ENCODE peak calls at places on chromosome 11, in five cellular contexts. W is HFFc6; D is activated T-helper 1 cell treated with anti-CD3 and anti-CD28 coated beads, Interleukin-12 subunit alpha, Interleukin-12 subunit beta, Interleukin-2, Interleukin-4 antibody, amounts not matched to agents 30 ng/mL and 10 ng/mL and 1 ng/mL, durations not matched to agents 14 hours and 24 hours and 36 hours; L is NCI-H524; X is activated CD8-positive, alpha-beta memory T cell treated with anti-CD3 and anti-CD28 coated beads for 24 hours. S is an unnamed sample.

GRCh38 chr11:72652133-72652532 is 22.1 kb downstream of the PDE2A start:
- DNase-seq in D (no peak), W (no peak), X (no peak), L (no peak), S (no peak)

GRCh38 chr11:115170133-115170815 is 333.9 kb downstream of the CADM1 start:
- DNase-seq in W (peak), L (peak), X (no peak), D (no peak), S (no peak)

GRCh38 chr11:86608251-86608799 is 64.1 kb downstream of the ME3 start:
- DNase-seq in L (peak), W (peak), D (peak), X (peak), S (no peak)

GRCh38 chr11:113160652-113161051 is 153.7 kb upstream of the TTC12 start:
- DNase-seq in D (no peak), W (no peak), X (no peak), L (no peak), S (no peak)

GRCh38 chr11:121299417-121299816 is 6.8 kb downstream of the SC5D start:
- DNase-seq in L (no peak), X (no peak), D (no peak), W (no peak), S (no peak)

GRCh38 chr11:125515102-125515439 is 19.0 kb upstream of the FEZ1 start:
- DNase-seq in X (no peak), L (no peak), D (no peak), W (no peak), S (no peak)

GRCh38 chr11:30818721-30819120 is 232.6 kb upstream of the MPPED2 start:
- DNase-seq in L (no peak), D (no peak), X (no peak), W (no peak), S (no peak)

GRCh38 chr11:78420796-78421209 is 3.2 kb upstream of the GAB2 start:
- DNase-seq in D (no peak), L (no peak), W (no peak), X (peak), S (no peak)

GRCh38 chr11:5297671-5298070 is 4.1 kb downstream of the OR51B4 start:
- DNase-seq in L (no peak), X (no peak), W (no peak), D (no peak), S (no peak)

GRCh38 chr11:130527648-130528300 is 79.3 kb downstream of the ADAMTS15 start:
- DNase-seq in D (no peak), X (no peak), W (no peak), L (no peak), S (no peak)

GRCh38 chr11:29343465-29344333 is 673.1 kb downstream of the KCNA4 start:
- DNase-seq in D (peak), W (peak), X (peak), L (peak), S (peak)

GRCh38 chr11:131913267-131913666 is 542.9 kb downstream of the NTM start:
- DNase-seq in X (no peak), L (no peak), W (no peak), D (no peak), S (no peak)

GRCh38 chr11:37353192-37353591 is 755.2 kb upstream of the RAG2 start:
- DNase-seq in X (no peak), W (no peak), D (no peak), L (no peak), S (no peak)

GRCh38 chr11:5689551-5689983 is at the start of gene TRIM22:
- DNase-seq in X (peak), W (peak), D (peak), L (no peak), S (no peak)

GRCh38 chr11:35275808-35276170 is 136.8 kb downstream of the CD44 start:
- DNase-seq in L (no peak), D (no peak), W (peak), X (no peak), S (no peak)

GRCh38 chr11:76232026-76232665 is 25.8 kb upstream of the WNT11 start:
- DNase-seq in X (peak), D (peak), L (no peak), W (no peak), S (no peak)

GRCh38 chr11:119722281-119722794 is 6.7 kb downstream of the NECTIN1 start:
- DNase-seq in X (no peak), L (peak), D (no peak), W (no peak), S (no peak)

GRCh38 chr11:100830295-100830694 is 143.2 kb downstream of the ARHGAP42 start:
- DNase-seq in X (no peak), D (no peak), L (peak), W (no peak), S (no peak)

GRCh38 chr11:64894070-64894811 is 15.8 kb upstream of the EHD1 start:
- DNase-seq in W (peak), X (peak), L (peak), D (peak), S (peak)

GRCh38 chr11:104033134-104033533 is 3.3 kb upstream of the DDI1 start:
- DNase-seq in L (no peak), W (peak), D (no peak), X (no peak), S (no peak)

GRCh38 chr11:10087186-10087585 is 206.8 kb downstream of the SBF2 start:
- DNase-seq in L (no peak), X (no peak), W (no peak), D (no peak), S (no peak)

GRCh38 chr11:24556693-24557092 is 59.8 kb downstream of the LUZP2 start:
- DNase-seq in L (no peak), W (no peak), D (no peak), X (no peak), S (no peak)

GRCh38 chr11:33533668-33534067 is 167.0 kb downstream of the C11orf91 start:
- DNase-seq in D (no peak), W (no peak), X (no peak), L (no peak), S (no peak)

GRCh38 chr11:122199661-122200060 is 83.6 kb upstream of the BLID start:
- DNase-seq in X (no peak), D (no peak), L (no peak), W (no peak), S (no peak)

GRCh38 chr11:68214173-68215086 is 1.3 kb upstream of the KMT5B start:
- DNase-seq in W (no peak), L (peak), X (no peak), D (no peak), S (no peak)

GRCh38 chr11:61610905-61611304 is 30.0 kb upstream of the SYT7 start:
- DNase-seq in D (no peak), X (no peak), L (peak), W (no peak), S (no peak)

GRCh38 chr11:134276396-134277175 is 407 bp downstream of the GLB1L3 start:
- DNase-seq in W (no peak), D (no peak), L (peak), X (no peak), S (peak)

GRCh38 chr11:106379265-106379664 is 301.8 kb downstream of the AASDHPPT start:
- DNase-seq in L (no peak), W (no peak), D (no peak), X (no peak), S (no peak)

GRCh38 chr11:7651140-7651551 is 22.2 kb downstream of the CYB5R2 start:
- DNase-seq in X (no peak), D (no peak), L (no peak), W (peak), S (no peak)

GRCh38 chr11:20243974-20244373 is 83.7 kb upstream of the DBX1 start:
- DNase-seq in L (no peak), W (no peak), D (no peak), X (no peak), S (no peak)

GRCh38 chr11:96708469-96708868 is 318.7 kb downstream of the JRKL start:
- DNase-seq in W (no peak), L (peak), D (no peak), X (no peak), S (no peak)

GRCh38 chr11:134739136-134739535 is 327.1 kb upstream of the B3GAT1 start:
- DNase-seq in D (no peak), X (no peak), L (no peak), W (no peak), S (no peak)

GRCh38 chr11:2802389-2803185 is 83.0 kb downstream of the CDKN1C start:
- DNase-seq in D (no peak), L (peak), W (no peak), X (no peak), S (peak)